ENCODE peak calls at places on chromosomes 5 and 9, in ten cellular contexts. U, L, G, Z, D, W, H, S, M and N are unnamed samples.

GRCh38 chr5:64971538-64971937 is 202.8 kb downstream of the CWC27 start:
- DNase-seq in D (no peak), M (peak), Z (no peak), G (no peak), S (no peak), H (no peak), U (no peak), W (no peak), L (no peak), N (no peak)

GRCh38 chr5:10876345-10876744 is 115.3 kb upstream of the DAP start:
- DNase-seq in L (no peak), H (no peak), U (no peak), M (no peak), D (no peak), Z (no peak), W (no peak), S (no peak), G (peak), N (no peak)

GRCh38 chr9:93948456-93949072 is 6.6 kb downstream of the BARX1 start:
- DNase-seq in G (no peak), D (no peak), M (no peak), W (no peak), U (no peak), S (no peak), H (no peak), L (no peak), Z (no peak), N (no peak)

GRCh38 chr9:3751125-3751758 is 225.4 kb upstream of the RFX3 start:
- DNase-seq in W (no peak), G (no peak), S (no peak), L (no peak), D (no peak), U (no peak), Z (no peak), M (peak), H (no peak), N (no peak)

GRCh38 chr5:133421394-133421793 is 190.9 kb downstream of the FSTL4 start:
- DNase-seq in W (no peak), Z (no peak), M (peak), D (peak), H (no peak), U (no peak), L (no peak), S (no peak), G (no peak), N (no peak)

GRCh38 chr9:129126789-129127618 is 15.8 kb downstream of the PTPA start:
- DNase-seq in U (no peak), H (no peak), L (no peak), G (no peak), W (no peak), D (peak), Z (peak), S (no peak), M (no peak), N (no peak)

GRCh38 chr9:120336021-120336752 is 243.8 kb downstream of the CDK5RAP2 start:
- DNase-seq in G (no peak), W (no peak), U (no peak), Z (peak), M (no peak), L (no peak), D (no peak), S (no peak), H (no peak), N (no peak)

GRCh38 chr5:38518341-38518740 is 38.1 kb downstream of the LIFR start:
- DNase-seq in D (no peak), U (no peak), L (no peak), M (no peak), W (no peak), S (no peak), G (no peak), H (no peak), Z (no peak), N (no peak)

GRCh38 chr9:91452844-91453243 is 29.2 kb upstream of the NFIL3 start:
- DNase-seq in U (no peak), S (no peak), L (no peak), D (no peak), G (no peak), Z (no peak), M (no peak), W (no peak), H (no peak), N (no peak)

GRCh38 chr5:132414634-132415377 is 45.3 kb downstream of the SLC22A5 start:
- DNase-seq in S (no peak), L (no peak), M (peak), H (no peak), Z (no peak), U (no peak), G (no peak), D (no peak), W (no peak), N (no peak)

GRCh38 chr9:73869261-73869660 is 627.9 kb upstream of the RORB start:
- DNase-seq in L (no peak), W (no peak), U (no peak), H (no peak), S (peak), Z (no peak), M (peak), G (no peak), D (peak), N (no peak)

GRCh38 chr9:80146466-80146865 is 574.7 kb downstream of the TLE4 start:
- DNase-seq in L (no peak), D (peak), M (peak), W (no peak), U (no peak), G (no peak), H (no peak), S (no peak), Z (no peak), N (no peak)

GRCh38 chr9:133991964-133992779 is at the start of gene VAV2:
- DNase-seq in U (no peak), Z (peak), M (peak), S (peak), H (peak), D (peak), G (peak), W (peak), L (peak), N (peak)

GRCh38 chr5:76590027-76590426 is 33.2 kb downstream of the F2RL2 start:
- DNase-seq in D (no peak), G (no peak), Z (no peak), S (no peak), U (no peak), M (no peak), W (no peak), H (no peak), L (no peak), N (no peak)

GRCh38 chr5:40834391-40834848 is 602 bp downstream of the RPL37 start:
- DNase-seq in G (peak), D (no peak), M (peak), W (no peak), S (peak), L (no peak), Z (no peak), H (no peak), U (no peak), N (peak)

GRCh38 chr9:112819635-112820496 is 69.3 kb downstream of the SNX30 start:
- DNase-seq in L (no peak), D (peak), H (no peak), U (no peak), Z (peak), G (peak), W (peak), M (peak), S (no peak), N (peak)

GRCh38 chr9:13770956-13771355 is 491.5 kb upstream of the MPDZ start:
- DNase-seq in H (no peak), U (no peak), M (no peak), L (no peak), D (no peak), W (no peak), S (no peak), G (no peak), Z (peak), N (no peak)

GRCh38 chr9:87671925-87672324 is 54.0 kb upstream of the CTSL start:
- DNase-seq in H (no peak), M (no peak), U (no peak), G (no peak), L (no peak), S (no peak), Z (no peak), D (no peak), W (no peak), N (no peak)

GRCh38 chr5:94064025-94064424 is 322.6 kb upstream of the POU5F2 start:
- DNase-seq in U (no peak), G (no peak), H (no peak), W (no peak), D (no peak), L (no peak), M (no peak), Z (no peak), S (no peak), N (no peak)

GRCh38 chr9:127135056-127135745 is 12.8 kb upstream of the ANGPTL2 start:
- DNase-seq in W (no peak), U (no peak), M (no peak), Z (no peak), H (no peak), D (no peak), L (no peak), S (no peak), G (no peak), N (no peak)